ENCODE peak calls at places on chromosomes 3 and 15, in ten cellular contexts. One of them, this sample, is unnamed.

GRCh38 chr15:85752591-85752990 is 42.1 kb downstream of the KLHL25 start:
- DNase-seq in uterus: peak; percentile 21
- DNase-seq in cardiac muscle cell: no peak
- DNase-seq in A673: no peak
- DNase-seq in IMR-90: no peak
- DNase-seq in lower lobe of right lung: peak; percentile 78
- DNase-seq in K562: no peak
- DNase-seq in thyroid gland: peak; percentile 96
- DNase-seq in tibial nerve: no peak
- DNase-seq in Panc1: no peak
- DNase-seq in this sample: no peak

GRCh38 chr15:35397027-35397426 is 148.9 kb downstream of the DPH6 start:
- DNase-seq in thyroid gland: no peak
- DNase-seq in cardiac muscle cell: no peak
- DNase-seq in tibial nerve: no peak
- DNase-seq in Panc1: no peak
- DNase-seq in K562: no peak
- DNase-seq in lower lobe of right lung: no peak
- DNase-seq in A673: no peak
- DNase-seq in IMR-90: peak; percentile 29
- DNase-seq in uterus: no peak
- DNase-seq in this sample: no peak

GRCh38 chr3:183386651-183387050 is 41.8 kb downstream of the MCF2L2 start:
- DNase-seq in cardiac muscle cell: peak; percentile 18
- DNase-seq in thyroid gland: no peak
- DNase-seq in K562: no peak
- DNase-seq in lower lobe of right lung: no peak
- DNase-seq in tibial nerve: no peak
- DNase-seq in uterus: no peak
- DNase-seq in A673: no peak
- DNase-seq in Panc1: no peak
- DNase-seq in IMR-90: no peak
- DNase-seq in this sample: peak; percentile 28

GRCh38 chr3:153944084-153944483 is 177.1 kb upstream of the ARHGEF26 start:
- DNase-seq in IMR-90: no peak
- DNase-seq in K562: no peak
- DNase-seq in tibial nerve: no peak
- DNase-seq in lower lobe of right lung: no peak
- DNase-seq in uterus: no peak
- DNase-seq in thyroid gland: no peak
- DNase-seq in A673: no peak
- DNase-seq in cardiac muscle cell: no peak
- DNase-seq in Panc1: no peak
- DNase-seq in this sample: no peak

GRCh38 chr3:147120029-147120428 is 286.3 kb downstream of the ZIC4 start:
- DNase-seq in cardiac muscle cell: peak; percentile 3
- DNase-seq in K562: no peak
- DNase-seq in tibial nerve: no peak
- DNase-seq in IMR-90: peak; percentile 45
- DNase-seq in Panc1: no peak
- DNase-seq in lower lobe of right lung: no peak
- DNase-seq in uterus: no peak
- DNase-seq in thyroid gland: no peak
- DNase-seq in A673: peak; percentile 47
- DNase-seq in this sample: no peak

GRCh38 chr3:191962324-191962723 is 501.4 kb downstream of the PYDC2 start:
- DNase-seq in K562: no peak
- DNase-seq in thyroid gland: no peak
- DNase-seq in A673: no peak
- DNase-seq in uterus: no peak
- DNase-seq in Panc1: no peak
- DNase-seq in IMR-90: no peak
- DNase-seq in tibial nerve: no peak
- DNase-seq in cardiac muscle cell: no peak
- DNase-seq in lower lobe of right lung: no peak
- DNase-seq in this sample: no peak

GRCh38 chr3:138082992-138083386 is 32.4 kb downstream of the DZIP1L start:
- DNase-seq in thyroid gland: no peak
- DNase-seq in uterus: no peak
- DNase-seq in IMR-90: no peak
- DNase-seq in cardiac muscle cell: no peak
- DNase-seq in Panc1: no peak
- DNase-seq in A673: no peak
- DNase-seq in tibial nerve: no peak
- DNase-seq in lower lobe of right lung: no peak
- DNase-seq in K562: no peak
- DNase-seq in this sample: no peak

GRCh38 chr3:30667250-30667585 is 60.8 kb downstream of the TGFBR2 start:
- DNase-seq in Panc1: no peak
- DNase-seq in tibial nerve: no peak
- DNase-seq in cardiac muscle cell: peak; percentile 42
- DNase-seq in K562: no peak
- DNase-seq in IMR-90: no peak
- DNase-seq in A673: peak; percentile 91
- DNase-seq in uterus: no peak
- DNase-seq in thyroid gland: no peak
- DNase-seq in lower lobe of right lung: no peak
- DNase-seq in this sample: no peak

GRCh38 chr15:31440754-31441298 is 114.2 kb downstream of the KLF13 start:
- DNase-seq in tibial nerve: peak; percentile 46
- DNase-seq in Panc1: no peak
- DNase-seq in A673: peak; percentile 10
- DNase-seq in cardiac muscle cell: peak; percentile 32
- DNase-seq in lower lobe of right lung: peak; percentile 74
- DNase-seq in K562: no peak
- DNase-seq in uterus: peak; percentile 58
- DNase-seq in IMR-90: peak; percentile 27
- DNase-seq in thyroid gland: peak; percentile 27
- DNase-seq in this sample: peak; percentile 48

DNA sequence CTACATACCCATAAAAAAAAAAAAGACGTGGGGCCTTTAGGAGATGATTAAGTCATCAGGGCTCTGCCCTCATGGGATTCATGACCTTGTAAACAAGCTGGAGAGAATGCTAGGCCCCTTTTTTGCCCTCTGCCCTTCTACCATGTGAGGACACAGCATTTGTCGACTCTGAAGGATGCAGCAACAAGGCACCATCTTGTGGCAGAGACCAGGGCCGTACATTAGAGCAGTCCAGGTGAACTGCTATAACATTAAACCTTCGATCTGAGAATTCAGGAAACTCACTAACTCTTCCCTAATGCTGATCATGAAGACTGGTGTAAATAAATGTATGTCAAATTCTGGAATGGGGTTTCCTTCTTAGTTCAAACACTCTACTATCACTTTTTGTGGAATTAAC is 30.7 kb upstream of the SIAH2 start:
- DNase-seq in K562: no peak
- DNase-seq in Panc1: no peak
- DNase-seq in thyroid gland: no peak
- DNase-seq in lower lobe of right lung: no peak
- DNase-seq in A673: no peak
- DNase-seq in tibial nerve: no peak
- DNase-seq in uterus: no peak
- DNase-seq in IMR-90: no peak
- DNase-seq in cardiac muscle cell: no peak
- DNase-seq in this sample: no peak
- TF ChIP-seq CTCF in K562: no peak
- TF ChIP-seq CTCF in Panc1: peak; percentile 19
- TF ChIP-seq CTCF in thyroid gland: no peak
- TF ChIP-seq CTCF in lower lobe of right lung: no peak
- TF ChIP-seq CTCF in A673: no peak
- TF ChIP-seq CTCF in tibial nerve: no peak
- TF ChIP-seq CTCF in uterus: no peak
- TF ChIP-seq CTCF in IMR-90: no peak
- TF ChIP-seq CTCF in cardiac muscle cell: no peak
- TF ChIP-seq CTCF in this sample: no peak

DNA sequence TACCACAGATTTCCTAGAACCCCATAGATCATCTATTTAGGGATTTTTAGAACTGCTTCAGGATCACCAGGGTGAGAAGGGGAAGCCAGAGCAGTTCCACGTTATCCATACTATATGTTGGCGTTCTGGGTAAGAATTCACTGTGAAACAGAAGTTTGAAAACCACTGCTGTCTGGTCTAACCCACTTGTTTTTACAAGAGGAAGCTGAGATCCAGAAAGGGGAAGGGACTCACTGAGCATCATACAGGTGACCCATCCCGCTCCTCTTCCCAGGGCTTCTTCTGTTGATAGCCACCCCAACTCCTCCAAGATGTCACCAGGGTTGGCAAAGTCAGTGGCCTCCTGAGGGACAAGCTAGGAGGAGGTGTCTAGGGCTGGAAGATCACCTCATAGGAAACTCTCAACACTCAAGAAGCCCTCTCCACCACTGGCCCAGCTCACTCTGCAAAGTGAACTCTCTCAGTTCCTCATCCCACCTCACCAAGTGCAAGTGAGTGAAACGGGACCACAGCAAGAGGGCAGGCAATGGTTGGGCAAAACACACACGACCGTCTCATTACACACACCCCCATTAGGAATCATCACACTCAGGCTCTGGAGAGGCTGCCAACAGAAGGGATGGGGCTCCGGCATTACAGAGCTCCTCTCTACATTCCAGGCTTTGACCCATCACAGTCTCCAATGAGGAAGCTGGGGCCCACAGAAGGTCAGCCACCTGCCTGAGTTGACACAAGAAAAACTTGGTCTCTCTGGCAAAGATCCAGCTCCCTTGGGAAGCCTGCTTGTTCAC is 1.8 kb downstream of the DAPK2 start:
- DNase-seq in Panc1: no peak
- DNase-seq in K562: no peak
- DNase-seq in thyroid gland: no peak
- DNase-seq in tibial nerve: no peak
- DNase-seq in uterus: no peak
- DNase-seq in A673: no peak
- DNase-seq in IMR-90: no peak
- DNase-seq in cardiac muscle cell: no peak
- DNase-seq in lower lobe of right lung: no peak
- DNase-seq in this sample: no peak
- H3K4me3 ChIP-seq in Panc1: no peak overlapping the region
- H3K4me3 ChIP-seq in K562: no peak overlapping the region
- H3K4me3 ChIP-seq in thyroid gland: no peak overlapping the region
- H3K4me3 ChIP-seq in tibial nerve: no peak overlapping the region
- H3K4me3 ChIP-seq in uterus: no peak overlapping the region
- H3K4me3 ChIP-seq in A673: peak overlapping the region; percentile 63
- H3K4me3 ChIP-seq in IMR-90: no peak overlapping the region
- H3K4me3 ChIP-seq in cardiac muscle cell: no peak overlapping the region
- H3K4me3 ChIP-seq in lower lobe of right lung: peak overlapping the region; percentile 64
- H3K4me3 ChIP-seq in this sample: no peak overlapping the region

GRCh38 chr15:93130111-93130510 is 41.1 kb upstream of the RGMA start:
- DNase-seq in thyroid gland: no peak
- DNase-seq in K562: no peak
- DNase-seq in A673: no peak
- DNase-seq in tibial nerve: no peak
- DNase-seq in lower lobe of right lung: no peak
- DNase-seq in Panc1: no peak
- DNase-seq in IMR-90: no peak
- DNase-seq in uterus: no peak
- DNase-seq in cardiac muscle cell: no peak
- DNase-seq in this sample: no peak

GRCh38 chr15:93124126-93124525 is 35.1 kb upstream of the RGMA start:
- DNase-seq in tibial nerve: no peak
- DNase-seq in IMR-90: no peak
- DNase-seq in lower lobe of right lung: no peak
- DNase-seq in cardiac muscle cell: no peak
- DNase-seq in uterus: no peak
- DNase-seq in thyroid gland: no peak
- DNase-seq in Panc1: no peak
- DNase-seq in K562: no peak
- DNase-seq in A673: no peak
- DNase-seq in this sample: no peak

GRCh38 chr15:93126496-93127083 is 37.6 kb upstream of the RGMA start:
- DNase-seq in Panc1: no peak
- DNase-seq in K562: no peak
- DNase-seq in lower lobe of right lung: no peak
- DNase-seq in thyroid gland: no peak
- DNase-seq in cardiac muscle cell: no peak
- DNase-seq in A673: no peak
- DNase-seq in IMR-90: no peak
- DNase-seq in tibial nerve: peak; percentile 55
- DNase-seq in uterus: no peak
- DNase-seq in this sample: no peak

GRCh38 chr15:93131485-93132075 is 42.6 kb upstream of the RGMA start:
- DNase-seq in tibial nerve: no peak
- DNase-seq in A673: no peak
- DNase-seq in lower lobe of right lung: no peak
- DNase-seq in thyroid gland: no peak
- DNase-seq in K562: no peak
- DNase-seq in IMR-90: no peak
- DNase-seq in uterus: no peak
- DNase-seq in Panc1: no peak
- DNase-seq in cardiac muscle cell: no peak
- DNase-seq in this sample: no peak

DNA sequence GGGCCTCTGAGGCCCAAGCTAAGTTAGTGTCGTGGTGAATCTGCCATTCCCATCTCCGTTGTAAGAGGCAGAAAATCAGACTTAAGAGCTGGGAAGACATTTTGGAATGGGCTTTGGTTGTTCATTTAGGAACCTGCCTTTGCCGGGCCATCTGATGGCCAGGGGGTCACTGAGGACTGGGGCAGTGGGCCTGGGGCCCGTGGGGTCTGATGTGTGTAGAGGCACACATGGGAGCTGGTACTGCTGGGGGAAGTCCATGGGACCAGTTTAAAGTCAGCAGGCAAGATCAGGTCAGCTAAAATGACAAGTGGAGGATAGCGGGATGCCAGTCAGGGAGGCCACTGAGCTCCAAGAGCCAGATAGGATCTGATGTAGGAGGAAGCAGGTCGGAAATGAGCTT is 38.3 kb upstream of the RGMA start:
- DNase-seq in tibial nerve: no peak
- DNase-seq in thyroid gland: no peak
- DNase-seq in Panc1: no peak
- DNase-seq in IMR-90: no peak
- DNase-seq in A673: no peak
- DNase-seq in K562: no peak
- DNase-seq in cardiac muscle cell: no peak
- DNase-seq in lower lobe of right lung: no peak
- DNase-seq in uterus: no peak
- DNase-seq in this sample: no peak
- H3K27me3 ChIP-seq in tibial nerve: no peaks in the 10 kb centered on the region
- H3K27me3 ChIP-seq in thyroid gland: no peaks in the 10 kb centered on the region
- H3K27me3 ChIP-seq in Panc1: no peaks in the 10 kb centered on the region
- H3K27me3 ChIP-seq in IMR-90: no peaks in the 10 kb centered on the region
- H3K27me3 ChIP-seq in A673: no peaks in the 10 kb centered on the region
- H3K27me3 ChIP-seq in K562: no peaks in the 10 kb centered on the region
- H3K27me3 ChIP-seq in cardiac muscle cell: no peaks in the 10 kb centered on the region
- H3K27me3 ChIP-seq in lower lobe of right lung: no peaks in the 10 kb centered on the region
- H3K27me3 ChIP-seq in uterus: no peaks in the 10 kb centered on the region
- H3K27me3 ChIP-seq in this sample: no peaks in the 10 kb centered on the region

DNA sequence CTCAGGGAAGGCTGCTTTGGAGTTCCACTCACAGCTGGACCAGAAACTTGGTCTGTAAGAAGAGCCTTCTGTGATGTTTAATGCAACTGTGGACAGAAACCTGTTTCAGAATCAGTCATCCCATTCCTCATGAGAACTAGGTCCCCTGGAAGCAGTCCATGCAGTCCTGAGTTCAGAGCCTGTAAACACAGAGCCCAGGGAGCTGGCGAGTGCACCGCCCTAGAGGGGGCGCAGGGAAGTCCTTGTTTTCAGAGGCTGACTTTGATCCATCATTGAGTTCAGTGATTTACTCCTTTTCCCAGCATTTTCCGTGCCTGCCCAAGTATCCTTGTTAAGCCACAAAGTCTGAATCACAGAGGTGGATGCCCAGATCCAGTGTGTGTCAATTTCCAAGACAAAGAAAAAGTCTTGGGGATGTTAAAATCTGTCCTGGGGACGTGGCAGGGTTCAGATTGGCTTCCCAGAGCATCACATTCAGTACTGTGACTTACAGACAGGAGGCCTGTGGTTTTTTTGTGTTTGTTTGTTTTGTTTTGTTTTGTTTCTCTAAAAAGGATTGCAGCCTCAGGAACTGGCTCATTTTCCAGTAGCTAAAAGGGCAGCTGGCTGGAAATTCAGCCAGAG is 9.8 kb upstream of the TXNRD3 start:
- DNase-seq in K562: no peak
- DNase-seq in lower lobe of right lung: no peak
- DNase-seq in thyroid gland: no peak
- DNase-seq in IMR-90: peak; percentile 15
- DNase-seq in tibial nerve: no peak
- DNase-seq in A673: no peak
- DNase-seq in Panc1: no peak
- DNase-seq in uterus: no peak
- DNase-seq in cardiac muscle cell: no peak
- DNase-seq in this sample: no peak
- TF ChIP-seq CTCF in K562: peak; percentile 26
- TF ChIP-seq CTCF in lower lobe of right lung: no peak
- TF ChIP-seq CTCF in thyroid gland: no peak
- TF ChIP-seq CTCF in IMR-90: no peak
- TF ChIP-seq CTCF in tibial nerve: no peak
- TF ChIP-seq CTCF in A673: peak; percentile 13
- TF ChIP-seq CTCF in Panc1: no peak
- TF ChIP-seq CTCF in uterus: no peak
- TF ChIP-seq CTCF in cardiac muscle cell: no peak
- TF ChIP-seq CTCF in this sample: peak; percentile 13